ENCODE peak calls at places on chromosome 1, in ten cellular contexts. One of them, this sample, is unnamed.

GRCh38 chr1:232682248-232682647 is 52.3 kb upstream of the SIPA1L2 start:
- DNase-seq in HCT116: no peak
- DNase-seq in sigmoid colon: no peak
- DNase-seq in breast epithelium: no peak
- DNase-seq in spleen: no peak
- DNase-seq in prostate gland: no peak
- DNase-seq in stomach: peak; percentile 86
- DNase-seq in endothelial cell of umbilical vein: no peak
- DNase-seq in suprapubic skin: no peak
- DNase-seq in K562: no peak
- DNase-seq in this sample: no peak

GRCh38 chr1:20276428-20276827 is 14.2 kb upstream of the VWA5B1 start:
- DNase-seq in HCT116: no peak
- DNase-seq in sigmoid colon: no peak
- DNase-seq in breast epithelium: no peak
- DNase-seq in spleen: no peak
- DNase-seq in prostate gland: no peak
- DNase-seq in stomach: no peak
- DNase-seq in endothelial cell of umbilical vein: no peak
- DNase-seq in suprapubic skin: no peak
- DNase-seq in K562: no peak
- DNase-seq in this sample: no peak

GRCh38 chr1:51956528-51957509 is 33.7 kb downstream of the RAB3B start:
- DNase-seq in HCT116: peak; percentile 15
- DNase-seq in sigmoid colon: no peak
- DNase-seq in breast epithelium: no peak
- DNase-seq in spleen: no peak
- DNase-seq in prostate gland: peak; percentile 9
- DNase-seq in stomach: no peak
- DNase-seq in endothelial cell of umbilical vein: peak; percentile 56
- DNase-seq in suprapubic skin: no peak
- DNase-seq in K562: no peak
- DNase-seq in this sample: no peak

GRCh38 chr1:10253755-10254154 is 43.4 kb downstream of the KIF1B start:
- DNase-seq in HCT116: no peak
- DNase-seq in sigmoid colon: peak; percentile 65
- DNase-seq in breast epithelium: no peak
- DNase-seq in spleen: no peak
- DNase-seq in prostate gland: no peak
- DNase-seq in stomach: no peak
- DNase-seq in endothelial cell of umbilical vein: peak; percentile 39
- DNase-seq in suprapubic skin: no peak
- DNase-seq in K562: no peak
- DNase-seq in this sample: no peak

GRCh38 chr1:220300442-220301121 is 28.3 kb upstream of the RAB3GAP2 start:
- DNase-seq in HCT116: no peak
- DNase-seq in sigmoid colon: peak; percentile 91
- DNase-seq in breast epithelium: peak; percentile 75
- DNase-seq in spleen: no peak
- DNase-seq in prostate gland: peak; percentile 72
- DNase-seq in stomach: peak; percentile 34
- DNase-seq in endothelial cell of umbilical vein: peak; percentile 95
- DNase-seq in suprapubic skin: peak; percentile 83
- DNase-seq in K562: peak; percentile 58
- DNase-seq in this sample: peak; percentile 94

GRCh38 chr1:220031290-220031689 is 15.0 kb downstream of the EPRS1 start:
- DNase-seq in HCT116: no peak
- DNase-seq in sigmoid colon: no peak
- DNase-seq in breast epithelium: no peak
- DNase-seq in spleen: no peak
- DNase-seq in prostate gland: no peak
- DNase-seq in stomach: no peak
- DNase-seq in endothelial cell of umbilical vein: no peak
- DNase-seq in suprapubic skin: no peak
- DNase-seq in K562: no peak
- DNase-seq in this sample: no peak

GRCh38 chr1:40824591-40825429 is 37.4 kb downstream of the CITED4 start:
- DNase-seq in HCT116: no peak
- DNase-seq in sigmoid colon: no peak
- DNase-seq in breast epithelium: no peak
- DNase-seq in spleen: no peak
- DNase-seq in prostate gland: no peak
- DNase-seq in stomach: no peak
- DNase-seq in endothelial cell of umbilical vein: no peak
- DNase-seq in suprapubic skin: no peak
- DNase-seq in K562: no peak
- DNase-seq in this sample: no peak

GRCh38 chr1:21524686-21525339 is 15.6 kb downstream of the ALPL start:
- DNase-seq in HCT116: no peak
- DNase-seq in sigmoid colon: no peak
- DNase-seq in breast epithelium: no peak
- DNase-seq in spleen: no peak
- DNase-seq in prostate gland: no peak
- DNase-seq in stomach: peak; percentile 26
- DNase-seq in endothelial cell of umbilical vein: no peak
- DNase-seq in suprapubic skin: no peak
- DNase-seq in K562: no peak
- DNase-seq in this sample: no peak

GRCh38 chr1:247056071-247056470 is 22.5 kb downstream of the ZNF670 start:
- DNase-seq in HCT116: no peak
- DNase-seq in sigmoid colon: no peak
- DNase-seq in breast epithelium: no peak
- DNase-seq in spleen: no peak
- DNase-seq in prostate gland: no peak
- DNase-seq in stomach: no peak
- DNase-seq in endothelial cell of umbilical vein: no peak
- DNase-seq in suprapubic skin: no peak
- DNase-seq in K562: no peak
- DNase-seq in this sample: no peak

GRCh38 chr1:30610917-30611316 is 112.5 kb downstream of the MATN1 start:
- DNase-seq in HCT116: no peak
- DNase-seq in sigmoid colon: no peak
- DNase-seq in breast epithelium: peak; percentile 12
- DNase-seq in spleen: no peak
- DNase-seq in prostate gland: no peak
- DNase-seq in stomach: no peak
- DNase-seq in endothelial cell of umbilical vein: no peak
- DNase-seq in suprapubic skin: no peak
- DNase-seq in K562: no peak
- DNase-seq in this sample: peak; percentile 54

GRCh38 chr1:94697839-94698238 is 122.3 kb upstream of the SLC44A3 start:
- DNase-seq in HCT116: no peak
- DNase-seq in sigmoid colon: no peak
- DNase-seq in breast epithelium: no peak
- DNase-seq in spleen: no peak
- DNase-seq in prostate gland: no peak
- DNase-seq in stomach: no peak
- DNase-seq in endothelial cell of umbilical vein: no peak
- DNase-seq in suprapubic skin: no peak
- DNase-seq in K562: no peak
- DNase-seq in this sample: no peak

GRCh38 chr1:209040351-209040750 is 543.2 kb upstream of the CAMK1G start:
- DNase-seq in HCT116: no peak
- DNase-seq in sigmoid colon: no peak
- DNase-seq in breast epithelium: no peak
- DNase-seq in spleen: no peak
- DNase-seq in prostate gland: no peak
- DNase-seq in stomach: no peak
- DNase-seq in endothelial cell of umbilical vein: no peak
- DNase-seq in suprapubic skin: no peak
- DNase-seq in K562: no peak
- DNase-seq in this sample: no peak

GRCh38 chr1:67020304-67020703 is 33.6 kb downstream of the SLC35D1 start:
- DNase-seq in HCT116: no peak
- DNase-seq in sigmoid colon: no peak
- DNase-seq in breast epithelium: no peak
- DNase-seq in spleen: no peak
- DNase-seq in prostate gland: no peak
- DNase-seq in stomach: no peak
- DNase-seq in endothelial cell of umbilical vein: peak; percentile 67
- DNase-seq in suprapubic skin: no peak
- DNase-seq in K562: no peak
- DNase-seq in this sample: no peak

DNA sequence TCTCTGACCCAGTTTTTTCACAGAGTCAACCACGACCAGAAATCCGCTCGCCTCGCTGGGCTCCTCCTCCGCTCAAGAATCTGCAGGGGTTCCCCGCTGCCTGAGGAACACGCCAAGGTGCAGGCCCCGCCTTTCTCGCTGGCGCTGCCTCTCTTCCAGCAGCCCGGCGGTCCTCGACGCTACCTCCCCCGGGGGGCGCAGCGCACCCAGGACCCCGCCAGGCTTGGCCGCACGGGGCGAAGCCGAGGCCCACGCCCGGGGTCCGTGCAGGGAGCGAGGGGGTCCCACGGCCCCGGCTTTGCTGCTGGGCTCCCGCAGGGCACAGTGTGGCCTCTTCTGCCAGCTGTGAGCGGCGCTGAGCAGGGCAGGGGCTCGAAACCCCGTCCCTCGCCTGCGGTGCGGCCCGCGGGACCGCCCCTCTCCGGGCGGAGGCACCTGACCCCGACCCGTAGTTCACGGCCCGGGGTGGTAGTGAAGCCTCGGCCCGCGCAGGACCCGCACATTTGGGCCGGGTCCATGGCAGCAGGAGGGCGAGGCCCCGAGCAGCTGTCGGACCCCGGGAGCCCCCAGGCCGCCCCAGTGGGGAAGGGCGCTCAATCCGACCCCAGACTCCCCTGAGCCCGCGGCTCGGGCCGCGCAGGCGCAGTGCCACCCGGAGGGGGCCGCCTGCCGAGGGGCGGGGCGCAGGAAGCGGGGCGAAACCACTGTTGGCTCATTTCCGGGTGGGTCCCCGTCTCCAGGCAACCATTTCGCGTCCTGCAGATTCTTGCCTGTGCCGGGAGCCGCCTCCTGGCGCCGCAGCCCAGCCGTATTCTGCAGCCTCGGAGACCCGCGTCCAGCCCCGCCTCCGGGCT is 10.0 kb upstream of the MMEL1 start:
- DNase-seq in HCT116: peak; percentile 73
- DNase-seq in sigmoid colon: peak; percentile 96
- DNase-seq in breast epithelium: peak; percentile 83
- DNase-seq in spleen: peak; percentile 97
- DNase-seq in prostate gland: peak; percentile 87
- DNase-seq in stomach: peak; percentile 90
- DNase-seq in endothelial cell of umbilical vein: peak; percentile 89
- DNase-seq in suprapubic skin: peak; percentile 93
- DNase-seq in K562: peak; percentile 100
- DNase-seq in this sample: no peak
- TF ChIP-seq POLR2AphosphoS5 in HCT116: peak; percentile 92
- TF ChIP-seq POLR2AphosphoS5 in sigmoid colon: peak; percentile 75
- TF ChIP-seq POLR2AphosphoS5 in breast epithelium: peak; percentile 75
- TF ChIP-seq POLR2AphosphoS5 in spleen: peak; percentile 95
- TF ChIP-seq POLR2AphosphoS5 in prostate gland: peak; percentile 89
- TF ChIP-seq POLR2AphosphoS5 in stomach: peak; percentile 53
- TF ChIP-seq POLR2AphosphoS5 in endothelial cell of umbilical vein: peak; percentile 73
- TF ChIP-seq POLR2AphosphoS5 in suprapubic skin: no peak
- TF ChIP-seq POLR2AphosphoS5 in K562: peak; percentile 47
- TF ChIP-seq POLR2AphosphoS5 in this sample: peak; percentile 84

DNA sequence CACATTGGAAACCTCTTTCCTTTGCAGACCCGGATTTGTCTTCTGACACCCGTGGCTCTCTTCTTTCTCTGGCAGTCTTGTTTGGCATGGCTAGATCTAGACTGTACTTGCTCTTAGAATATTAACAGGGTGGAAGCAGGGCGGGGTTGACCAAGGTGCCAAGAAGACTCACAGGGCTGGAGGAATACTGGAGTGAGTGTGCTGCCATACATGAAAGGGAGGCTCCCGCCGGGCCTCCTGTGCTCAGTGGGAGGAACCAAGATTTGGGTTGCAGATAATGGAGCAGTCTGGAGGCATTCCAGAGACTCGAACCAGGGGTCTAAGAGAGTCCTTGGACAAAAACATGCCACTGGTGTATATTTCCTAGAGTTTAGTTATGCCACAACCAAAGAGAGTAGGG is 27.6 kb upstream of the SNX27 start:
- DNase-seq in HCT116: no peak
- DNase-seq in sigmoid colon: no peak
- DNase-seq in breast epithelium: no peak
- DNase-seq in spleen: no peak
- DNase-seq in prostate gland: peak; percentile 25
- DNase-seq in stomach: peak; percentile 35
- DNase-seq in endothelial cell of umbilical vein: no peak
- DNase-seq in suprapubic skin: no peak
- DNase-seq in K562: peak; percentile 55
- DNase-seq in this sample: no peak
- H3K4me3 ChIP-seq in HCT116: no peak overlapping the region
- H3K4me3 ChIP-seq in sigmoid colon: no peak overlapping the region
- H3K4me3 ChIP-seq in breast epithelium: no peak overlapping the region
- H3K4me3 ChIP-seq in spleen: no peak overlapping the region
- H3K4me3 ChIP-seq in prostate gland: no peak overlapping the region
- H3K4me3 ChIP-seq in stomach: no peak overlapping the region
- H3K4me3 ChIP-seq in endothelial cell of umbilical vein: no peak overlapping the region
- H3K4me3 ChIP-seq in suprapubic skin: no peak overlapping the region
- H3K4me3 ChIP-seq in K562: no peak overlapping the region
- H3K4me3 ChIP-seq in this sample: no peak overlapping the region

DNA sequence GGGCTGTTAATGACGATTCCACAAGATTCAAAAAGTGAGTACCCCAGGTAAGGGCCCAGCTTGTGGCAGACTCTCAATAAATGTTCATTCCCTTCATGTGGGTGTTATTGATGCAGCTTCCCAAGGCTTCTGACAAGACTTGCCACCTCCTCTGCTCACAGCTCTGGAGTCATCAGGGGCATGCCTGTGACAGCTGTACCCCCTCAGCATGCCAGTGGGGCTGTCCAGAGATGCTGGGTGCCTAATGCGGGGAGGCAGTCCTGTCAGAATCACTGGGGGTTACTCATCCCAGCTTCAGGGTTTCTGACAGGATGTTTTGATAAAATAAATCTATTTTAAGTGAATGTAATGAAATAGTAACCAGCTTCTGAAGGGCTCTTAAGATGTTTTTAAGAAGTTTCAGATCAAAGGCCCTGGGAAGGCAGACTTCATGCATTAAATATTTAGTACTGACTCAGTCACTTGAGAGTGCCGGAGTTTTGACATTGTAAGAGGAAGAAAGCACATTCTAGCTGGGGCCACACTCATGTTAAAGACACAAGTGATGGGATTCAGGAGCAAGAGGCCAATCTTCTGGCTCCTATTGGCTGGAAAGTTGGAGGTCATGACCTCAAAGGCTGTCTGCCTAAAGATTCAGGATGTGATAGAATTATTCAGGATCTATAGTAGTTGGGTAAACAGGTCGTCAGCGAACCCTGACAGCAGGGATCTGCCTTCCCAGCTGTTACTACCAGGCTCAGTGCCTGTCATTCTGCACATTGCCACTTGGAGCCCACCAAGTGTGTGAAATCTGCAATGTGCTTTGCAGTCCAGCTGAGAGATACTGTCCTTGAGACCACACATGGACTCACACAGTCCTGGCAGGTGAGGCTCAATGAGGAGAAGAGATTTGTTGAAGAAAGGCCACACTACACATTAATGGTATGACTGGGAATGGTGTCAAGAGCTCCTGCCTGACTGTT is 239.6 kb upstream of the BEND5 start:
- DNase-seq in HCT116: no peak
- DNase-seq in sigmoid colon: no peak
- DNase-seq in breast epithelium: no peak
- DNase-seq in spleen: no peak
- DNase-seq in prostate gland: no peak
- DNase-seq in stomach: no peak
- DNase-seq in endothelial cell of umbilical vein: no peak
- DNase-seq in suprapubic skin: no peak
- DNase-seq in K562: no peak
- DNase-seq in this sample: no peak
- H3K9me3 ChIP-seq in HCT116: no peaks in the 10 kb centered on the region
- H3K9me3 ChIP-seq in sigmoid colon: no peaks in the 10 kb centered on the region
- H3K9me3 ChIP-seq in breast epithelium: no peaks in the 10 kb centered on the region
- H3K9me3 ChIP-seq in spleen: no peaks in the 10 kb centered on the region
- H3K9me3 ChIP-seq in prostate gland: no peaks in the 10 kb centered on the region
- H3K9me3 ChIP-seq in stomach: no peaks in the 10 kb centered on the region
- H3K9me3 ChIP-seq in endothelial cell of umbilical vein: no peaks in the 10 kb centered on the region
- H3K9me3 ChIP-seq in suprapubic skin: no peaks in the 10 kb centered on the region
- H3K9me3 ChIP-seq in K562: no peaks in the 10 kb centered on the region
- H3K9me3 ChIP-seq in this sample: no peaks in the 10 kb centered on the region

GRCh38 chr1:110209715-110210603 is at the start of gene KCNC4:
- DNase-seq in HCT116: peak; percentile 56
- DNase-seq in sigmoid colon: peak; percentile 94
- DNase-seq in breast epithelium: peak; percentile 87
- DNase-seq in spleen: peak; percentile 98
- DNase-seq in prostate gland: peak; percentile 83
- DNase-seq in stomach: peak; percentile 88
- DNase-seq in endothelial cell of umbilical vein: peak; percentile 81
- DNase-seq in suprapubic skin: peak; percentile 93
- DNase-seq in K562: peak; percentile 90
- DNase-seq in this sample: no peak
- TF ChIP-seq POLR2AphosphoS5 in HCT116: peak; percentile 61
- TF ChIP-seq POLR2AphosphoS5 in sigmoid colon: peak; percentile 56
- TF ChIP-seq POLR2AphosphoS5 in breast epithelium: no peak
- TF ChIP-seq POLR2AphosphoS5 in spleen: peak; percentile 78
- TF ChIP-seq POLR2AphosphoS5 in prostate gland: no peak
- TF ChIP-seq POLR2AphosphoS5 in stomach: peak; percentile 31
- TF ChIP-seq POLR2AphosphoS5 in endothelial cell of umbilical vein: peak; percentile 55
- TF ChIP-seq POLR2AphosphoS5 in suprapubic skin: no peak
- TF ChIP-seq POLR2AphosphoS5 in K562: no peak
- TF ChIP-seq POLR2AphosphoS5 in this sample: no peak